ENCODE peak calls at places on chromosomes 4 and X, in nine cellular contexts. Z is breast epithelium, R is GM23338, J is adipocyte, C is H9, A is IMR-90, G is A549, H is upper lobe of left lung, P is fibroblast of lung. Y is an unnamed sample. For H3K4me1, the result is how much of the 10 kb centered on the place peaks cover.

GRCh38 chrX:153433781-153434285 is 12.0 kb downstream of the TREX2 start:
- DNase-seq in C (no peak), P (no peak), A (no peak), G (no peak), H (no peak), J (no peak), R (no peak), Z (no peak), Y (no peak)

GRCh38 chr4:166538491-166539005 is 665.5 kb downstream of the TLL1 start:
- DNase-seq in R (no peak), J (no peak), Z (no peak), P (peak), C (no peak), G (no peak), H (no peak), A (no peak), Y (no peak)

GRCh38 chr4:184994010-184994622 is 24.2 kb upstream of the HELT start:
- DNase-seq in J (no peak), Z (no peak), H (no peak), G (no peak), P (no peak), A (no peak), R (no peak), C (no peak), Y (no peak)

GRCh38 chr4:66736593-66736992 is 808.7 kb downstream of the CENPC start:
- DNase-seq in P (no peak), J (no peak), Z (no peak), R (no peak), G (no peak), C (no peak), H (no peak), A (no peak), Y (no peak)

GRCh38 chr4:2339458-2340271 is 77.8 kb upstream of the MXD4 start:
- DNase-seq in A (no peak), R (no peak), H (peak), P (no peak), C (peak), Z (peak), J (no peak), G (no peak), Y (no peak)

GRCh38 chrX:20294957-20295356 is 28.2 kb upstream of the RPS6KA3 start:
- DNase-seq in Z (no peak), G (no peak), J (no peak), H (no peak), C (no peak), P (no peak), A (no peak), R (no peak), Y (no peak)

GRCh38 chrX:71096702-71097032 is 1.0 kb downstream of the FOXO4 start:
- DNase-seq in R (no peak), Z (no peak), J (no peak), P (no peak), C (no peak), H (peak), A (no peak), G (no peak), Y (no peak)

GRCh38 chr4:16843831-16844508 is 54.5 kb downstream of the LDB2 start:
- DNase-seq in G (no peak), C (no peak), J (peak), P (peak), R (no peak), H (no peak), A (peak), Z (no peak), Y (peak)

GRCh38 chrX:18676470-18676869 is 4.6 kb upstream of the RS1 start:
- DNase-seq in R (peak), G (peak), P (peak), A (peak), Z (no peak), H (no peak), J (no peak), C (peak), Y (no peak)

GRCh38 chrX:28668303-28668702 is 81.1 kb downstream of the IL1RAPL1 start:
- DNase-seq in P (no peak), Z (no peak), R (no peak), H (no peak), A (no peak), J (no peak), G (no peak), C (no peak), Y (no peak)

GRCh38 chrX:2397648-2398340 is 103.0 kb downstream of the DHRSX start:
- DNase-seq in R (no peak), A (peak), H (no peak), J (peak), C (no peak), G (no peak), Z (no peak), P (peak), Y (no peak)

GRCh38 chr4:60682901-60683300 is 517.2 kb upstream of the ADGRL3 start:
- DNase-seq in J (peak), G (no peak), A (peak), Z (no peak), P (peak), H (no peak), C (no peak), R (no peak), Y (no peak)

GRCh38 chr4:43853565-43854345 is 594.9 kb downstream of the KCTD8 start:
- DNase-seq in R (no peak), J (no peak), Z (no peak), C (no peak), H (no peak), A (no peak), G (no peak), P (peak), Y (no peak)

DNA sequence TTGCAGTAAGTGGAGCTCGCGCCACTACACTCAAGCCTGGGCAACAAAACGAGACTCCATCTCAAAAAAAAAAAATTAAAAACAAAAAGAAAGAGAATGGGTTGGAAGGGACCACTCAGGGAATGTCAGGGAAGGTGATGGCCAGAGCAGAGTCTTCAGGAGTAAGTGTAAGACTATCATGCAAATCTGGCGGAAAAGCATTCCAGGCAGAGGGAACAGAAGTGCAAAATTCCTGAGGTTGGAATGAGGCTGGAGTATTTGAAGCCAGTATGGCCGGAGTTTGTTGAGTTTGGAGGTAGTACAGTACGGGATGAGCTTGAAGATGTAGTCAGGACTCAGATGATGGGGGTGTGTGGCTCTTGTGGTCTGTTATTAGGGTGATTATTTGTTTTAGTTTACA is 7.4 kb downstream of the GALNT7 start:
- DNase-seq in A (no peak), R (peak), G (no peak), C (no peak), J (no peak), H (no peak), P (no peak), Z (no peak), Y (no peak)
- H3K4me1 ChIP-seq in A (under half), R (half or more), G (half or more), C (under half), J (under half), H (under half), P (under half), Z (under half), Y (under half)

DNA sequence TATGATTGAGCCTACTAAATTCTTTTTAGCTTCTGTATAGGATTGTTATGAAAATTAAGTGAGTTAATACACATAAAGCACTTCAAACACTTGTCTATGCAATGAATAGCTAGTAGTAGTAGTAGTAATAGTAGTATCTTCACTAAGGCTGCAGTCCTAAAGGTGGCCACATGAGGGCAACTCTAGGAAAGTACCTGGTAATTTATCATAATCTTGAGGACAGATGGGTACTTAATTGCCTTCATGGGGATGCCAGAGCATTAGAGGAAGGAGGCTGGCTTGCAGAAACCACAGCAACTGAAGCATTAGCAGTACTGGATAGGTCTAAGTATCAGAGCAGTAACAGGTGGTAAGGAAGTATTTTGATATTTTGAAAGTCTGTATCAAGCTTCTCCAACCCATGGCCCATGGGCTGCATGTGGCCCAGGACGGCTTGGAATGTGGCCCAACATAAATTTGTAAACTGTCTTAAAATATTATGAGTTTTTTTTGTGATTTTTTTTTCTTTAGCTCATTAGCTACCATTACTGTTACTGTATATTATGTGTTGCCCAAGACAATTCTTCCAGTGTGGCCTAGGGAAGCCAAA is 17.3 kb downstream of the NIPAL1 start:
- DNase-seq in G (no peak), A (peak), J (peak), R (peak), P (peak), Z (no peak), H (no peak), C (no peak), Y (no peak)
- H3K4me1 ChIP-seq in G (under half), A (under half), J (under half), R (under half), P (under half), Z (under half), H (under half), C (under half), Y (under half)

GRCh38 chr4:140777894-140778293 is 21.7 kb upstream of the TBC1D9 start:
- DNase-seq in C (no peak), A (no peak), R (no peak), Z (no peak), P (no peak), J (no peak), G (no peak), H (no peak), Y (no peak)

GRCh38 chr4:140776551-140776950 is 20.4 kb upstream of the TBC1D9 start:
- DNase-seq in R (no peak), P (no peak), Z (no peak), C (no peak), J (no peak), H (no peak), G (no peak), A (no peak), Y (no peak)

GRCh38 chr4:140774510-140774909 is 18.3 kb upstream of the TBC1D9 start:
- DNase-seq in J (no peak), G (no peak), C (no peak), A (no peak), P (peak), Z (no peak), R (no peak), H (no peak), Y (no peak)

GRCh38 chr4:140774956-140775355 is 18.8 kb upstream of the TBC1D9 start:
- DNase-seq in J (no peak), C (no peak), G (no peak), H (no peak), R (no peak), P (no peak), A (no peak), Z (no peak), Y (no peak)

DNA sequence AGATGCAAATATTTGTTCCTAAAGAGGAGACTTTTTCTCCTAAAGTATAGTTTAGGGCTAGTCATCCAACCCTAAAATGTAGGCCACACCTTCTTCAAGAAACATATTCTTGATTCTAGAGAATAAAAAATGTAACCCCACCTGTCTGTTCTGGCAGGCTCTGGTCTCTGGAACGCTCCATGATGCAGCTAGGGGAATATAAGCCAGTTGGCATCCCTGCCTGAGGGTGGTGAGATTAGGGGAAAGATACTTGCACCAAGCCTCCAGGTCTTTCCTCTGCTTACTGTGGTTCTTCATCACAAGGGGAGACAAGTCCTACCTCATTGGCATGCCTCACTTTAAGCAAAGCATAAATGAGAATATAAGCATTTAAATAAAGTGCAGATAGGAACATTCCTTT is 21.2 kb upstream of the TBC1D9 start:
- DNase-seq in G (no peak), Z (no peak), A (no peak), R (no peak), H (no peak), C (no peak), J (no peak), P (no peak), Y (no peak)
- H3K4me1 ChIP-seq in G (under half), Z (under half), A (under half), R (under half), H (under half), C (under half), J (under half), P (under half), Y (under half)

DNA sequence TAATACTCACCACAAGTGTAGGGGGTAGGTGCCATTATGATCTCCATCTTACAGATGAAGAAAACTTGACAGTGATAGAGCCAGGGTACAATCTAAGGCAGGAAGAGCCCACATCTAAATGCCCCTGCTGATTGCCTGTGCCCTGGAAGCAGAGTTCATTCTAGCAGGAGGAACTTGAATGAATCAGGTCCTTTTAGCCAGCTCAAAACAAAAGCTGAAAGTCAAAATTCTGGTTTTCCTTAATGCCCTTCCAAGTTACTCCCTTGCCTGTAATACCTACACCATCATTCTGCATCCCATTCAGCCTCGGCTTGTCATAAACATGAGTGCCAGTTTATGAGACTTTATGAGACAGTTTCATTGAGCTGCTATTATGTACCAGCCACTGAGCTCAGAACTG is 89.6 kb downstream of the SCD5 start:
- DNase-seq in G (no peak), C (no peak), H (no peak), Z (no peak), J (no peak), A (no peak), R (no peak), P (no peak), Y (no peak)
- H3K4me1 ChIP-seq in G (under half), C (under half), H (under half), Z (under half), J (under half), A (under half), R (under half), P (under half), Y (under half)

DNA sequence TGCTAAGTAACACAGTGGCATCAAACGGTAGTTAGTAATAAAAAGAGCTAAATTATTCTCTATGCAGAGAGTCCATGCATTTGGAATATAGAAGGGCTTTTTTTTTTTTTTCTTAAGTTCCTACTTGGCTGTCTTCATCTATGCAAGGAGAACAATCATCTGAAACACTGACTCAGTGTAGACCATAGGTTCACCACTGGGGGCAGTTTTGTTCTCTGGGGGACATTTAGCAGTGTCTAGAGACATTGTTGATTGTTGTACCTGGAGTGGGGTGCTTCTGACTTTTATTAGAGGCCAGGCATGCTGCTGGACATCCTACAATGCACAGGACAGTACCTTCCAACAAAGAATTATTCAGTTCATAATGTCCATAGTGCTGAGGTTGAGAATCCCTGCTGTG is 41.2 kb downstream of the TMA16 start:
- DNase-seq in C (no peak), H (no peak), Z (no peak), A (no peak), R (peak), P (no peak), G (no peak), J (no peak), Y (no peak)
- H3K4me1 ChIP-seq in C (under half), H (under half), Z (under half), A (under half), R (under half), P (under half), G (under half), J (under half), Y (under half)

Y was measured in NT2/D1.